ENCODE peak calls at places on chromosomes 16 and 17, in seven cellular contexts. P, A, K, J, O, Q and F are unnamed samples.

GRCh38 chr16:83247767-83248372 is 559.9 kb upstream of the HSBP1 start:
- DNase-seq in Q (no peak), P (no peak), A (no peak), J (no peak), K (no peak), O (no peak), F (no peak)

GRCh38 chr16:72854537-72854936 is 193.4 kb downstream of the ZFHX3 start:
- DNase-seq in Q (no peak), J (no peak), A (no peak), O (no peak), P (no peak), K (no peak), F (no peak)

GRCh38 chr16:14284930-14285541 is 213.9 kb downstream of the MRTFB start:
- DNase-seq in A (no peak), O (no peak), Q (no peak), K (no peak), J (no peak), P (no peak), F (peak; percentile 61)

GRCh38 chr17:59372138-59372751 is 40.8 kb downstream of the YPEL2 start:
- DNase-seq in A (no peak), K (peak; percentile 89), Q (no peak), P (peak; percentile 54), O (no peak), J (no peak), F (peak; percentile 57)

GRCh38 chr17:41635121-41636097 is 11.0 kb upstream of the KRT17 start:
- DNase-seq in K (no peak), A (no peak), P (no peak), J (peak; percentile 59), O (no peak), Q (no peak), F (no peak)

GRCh38 chr17:79038545-79039135 is 14.7 kb downstream of the C1QTNF1 start:
- DNase-seq in J (peak; percentile 45), P (peak; percentile 96), K (peak; percentile 85), Q (no peak), O (no peak), A (no peak), F (peak; percentile 67)

GRCh38 chr17:76576189-76576588 is 9.5 kb downstream of the ST6GALNAC2 start:
- DNase-seq in A (no peak), K (no peak), Q (no peak), O (no peak), J (no peak), P (no peak), F (no peak)

GRCh38 chr17:16281351-16281750 is 64.3 kb downstream of the PIGL start:
- DNase-seq in P (peak; percentile 96), K (no peak), A (no peak), O (no peak), J (no peak), Q (no peak), F (peak; percentile 56)

GRCh38 chr16:89290887-89291286 is 73.4 kb downstream of the ZNF778 start:
- DNase-seq in O (no peak), K (no peak), Q (no peak), J (no peak), P (no peak), A (no peak), F (no peak)

GRCh38 chr17:47850692-47851573 is at the start of gene SP6:
- DNase-seq in A (no peak), P (peak; percentile 51), O (no peak), Q (peak; percentile 39), K (no peak), J (peak; percentile 74), F (peak; percentile 25)

GRCh38 chr16:7074715-7075114 is 257.9 kb upstream of the RBFOX1 start:
- DNase-seq in K (no peak), Q (no peak), A (no peak), P (no peak), J (no peak), O (no peak), F (no peak)

GRCh38 chr16:50902457-50902856 is 160.6 kb downstream of the CYLD start:
- DNase-seq in J (no peak), P (no peak), O (no peak), Q (no peak), K (no peak), A (no peak), F (no peak)

GRCh38 chr17:69525920-69526841 is 111.7 kb downstream of the MAP2K6 start:
- DNase-seq in J (no peak), K (peak; percentile 64), O (no peak), A (no peak), P (peak; percentile 71), Q (peak; percentile 2), F (peak; percentile 52)

GRCh38 chr17:1649844-1650409 is at the start of gene RILP:
- DNase-seq in Q (peak; percentile 32), P (no peak), O (no peak), A (no peak), K (peak; percentile 89), J (peak; percentile 81), F (no peak)

GRCh38 chr16:234468-235305 is at the start of gene FAM234A:
- DNase-seq in K (peak; percentile 95), Q (peak; percentile 96), O (peak; percentile 96), J (peak; percentile 95), P (peak; percentile 81), A (peak; percentile 31), F (peak; percentile 81)
- H3K27ac ChIP-seq in K (peak within 1 kb of the TSS; percentile 82), Q (peak within 1 kb of the TSS; percentile 98), O (peak within 1 kb of the TSS; percentile 99), J (peak within 1 kb of the TSS; percentile 85), P (peak within 1 kb of the TSS; percentile 98), A (peak within 1 kb of the TSS; percentile 98), F (peak within 1 kb of the TSS; percentile 98)

GRCh38 chr17:17710355-17710727 is 29.1 kb downstream of the RAI1 start:
- DNase-seq in Q (no peak), P (no peak), K (no peak), O (no peak), A (no peak), J (no peak), F (no peak)

GRCh38 chr17:17710728-17711541 is 29.7 kb downstream of the RAI1 start:
- DNase-seq in O (no peak), J (peak; percentile 65), P (peak; percentile 93), A (no peak), K (peak; percentile 88), Q (no peak), F (peak; percentile 86)

GRCh38 chr17:17709815-17710321 is 28.6 kb downstream of the RAI1 start:
- DNase-seq in J (no peak), O (no peak), A (no peak), K (no peak), P (no peak), Q (no peak), F (no peak)

GRCh38 chr17:17712268-17712924 is 31.1 kb downstream of the RAI1 start:
- DNase-seq in A (no peak), O (no peak), K (no peak), J (no peak), P (peak; percentile 97), Q (no peak), F (peak; percentile 87)

GRCh38 chr17:17711708-17712141 is 30.5 kb downstream of the RAI1 start:
- DNase-seq in A (no peak), J (no peak), Q (no peak), P (no peak), O (no peak), K (no peak), F (no peak)
- H3K4me3 ChIP-seq in A (no peak overlapping the region), J (no peak overlapping the region), Q (no peak overlapping the region), P (no peak overlapping the region), O (no peak overlapping the region), K (no peak overlapping the region), F (no peak overlapping the region)

GRCh38 chr16:13146829-13147228 is 245.4 kb downstream of the SHISA9 start:
- DNase-seq in O (no peak), P (no peak), Q (no peak), A (no peak), J (no peak), K (no peak), F (no peak)

GRCh38 chr16:13148294-13148693 is 246.9 kb downstream of the SHISA9 start:
- DNase-seq in O (no peak), K (no peak), J (no peak), Q (no peak), P (no peak), A (no peak), F (no peak)

GRCh38 chr16:13139661-13140241 is 238.4 kb downstream of the SHISA9 start:
- DNase-seq in P (no peak), Q (no peak), K (no peak), A (no peak), J (no peak), O (no peak), F (no peak)

GRCh38 chr16:13138528-13138927 is 237.1 kb downstream of the SHISA9 start:
- DNase-seq in A (no peak), P (no peak), O (no peak), J (no peak), Q (no peak), K (no peak), F (no peak)

DNA sequence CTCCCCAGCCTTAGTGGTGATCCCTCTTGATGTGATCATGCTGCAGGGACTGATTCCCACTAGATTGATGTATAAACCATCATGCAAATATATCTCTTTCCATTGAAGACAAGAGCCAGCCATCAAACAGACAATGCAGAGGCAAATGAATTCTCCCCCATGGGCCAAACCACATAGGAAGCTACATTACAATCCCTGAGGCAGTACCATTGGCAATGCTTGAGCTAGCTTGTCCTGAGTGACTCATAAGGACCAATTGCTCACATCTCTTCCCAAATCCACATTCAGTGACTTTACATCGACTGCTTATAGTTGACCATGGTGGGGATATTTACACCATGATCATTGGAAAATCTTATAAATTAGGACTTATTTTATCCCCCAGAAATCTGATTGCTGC is 242.2 kb downstream of the SHISA9 start:
- DNase-seq in K (no peak), P (no peak), J (no peak), O (no peak), A (no peak), Q (no peak), F (no peak)
- H3K27ac ChIP-seq in K (no peak overlapping the region), P (no peak overlapping the region), J (no peak overlapping the region), O (no peak overlapping the region), A (no peak overlapping the region), Q (no peak overlapping the region), F (no peak overlapping the region)

GRCh38 chr17:40346061-40346767 is 18.3 kb downstream of the GJD3 start:
- DNase-seq in Q (no peak), A (no peak), O (no peak), K (no peak), J (no peak), P (no peak), F (no peak)
- H3K4me3 ChIP-seq in Q (no peak overlapping the region), A (peak overlapping the region; percentile 71), O (no peak overlapping the region), K (peak overlapping the region; percentile 91), J (peak overlapping the region; percentile 68), P (peak overlapping the region; percentile 82), F (peak overlapping the region; percentile 81)

DNA sequence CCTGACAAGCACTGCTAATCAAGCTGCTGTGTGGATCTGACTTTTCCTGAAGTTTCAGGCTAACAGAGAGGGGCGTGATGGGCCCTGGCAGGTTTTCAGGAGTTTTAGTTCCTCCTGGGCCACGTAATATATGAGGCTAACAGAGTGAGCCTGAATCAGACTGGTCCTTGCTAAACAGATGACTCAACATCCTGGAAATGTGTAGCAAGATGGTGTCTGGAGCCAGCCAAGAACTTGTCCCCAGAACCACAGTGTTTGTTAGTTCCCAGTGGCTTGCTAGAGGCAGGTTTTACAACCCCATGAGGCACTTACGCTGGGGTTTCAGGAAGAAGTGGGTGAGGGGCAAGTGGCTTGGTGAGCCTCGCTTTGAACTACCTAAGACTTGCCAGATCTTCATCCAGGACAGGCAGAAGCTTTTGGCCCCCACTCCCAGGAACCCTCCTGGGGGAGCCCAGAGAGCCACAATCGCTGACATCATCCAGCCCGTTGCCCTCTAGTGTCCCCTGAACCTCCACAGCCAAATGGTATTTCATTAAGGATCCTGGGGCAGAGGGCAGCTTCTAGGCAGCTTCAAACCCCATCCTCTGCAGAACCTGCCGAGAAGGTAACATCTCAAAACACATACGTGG is 15.9 kb downstream of the TMEM92 start:
- DNase-seq in O (no peak), P (peak; percentile 100), J (peak; percentile 62), A (no peak), K (peak; percentile 95), Q (no peak), F (peak; percentile 93)
- H3K27ac ChIP-seq in O (no peak overlapping the region), P (peak overlapping the region; percentile 90), J (no peak overlapping the region), A (peak overlapping the region; percentile 75), K (peak overlapping the region; percentile 91), Q (no peak overlapping the region), F (peak overlapping the region; percentile 87)

GRCh38 chr16:21501869-21502667 is 97.3 kb upstream of the METTL9 start:
- DNase-seq in Q (peak; percentile 92), K (peak; percentile 95), P (peak; percentile 97), A (peak; percentile 65), O (peak; percentile 96), J (peak; percentile 97), F (peak; percentile 92)
- H3K4me3 ChIP-seq in Q (peak overlapping the region; percentile 65), K (peak overlapping the region; percentile 90), P (peak overlapping the region; percentile 77), A (peak overlapping the region; percentile 91), O (peak overlapping the region; percentile 91), J (peak overlapping the region; percentile 70), F (peak overlapping the region; percentile 70)